ENCODE peak calls at places on chromosomes 13 and 19, in nine cellular contexts. X is H9, Q is neural progenitor cell, J is IMR-90, U is SK-N-SH, B is fibroblast of lung, K is kidney, S is HCT116, Y is HepG2. N is an unnamed sample.

GRCh38 chr19:11204943-11205349 is 7.6 kb upstream of the KANK2 start:
- DNase-seq in X (no peak), Q (no peak), J (no peak), U (peak; percentile 60), B (no peak), K (peak; percentile 91), S (no peak), Y (no peak), N (no peak)

GRCh38 chr19:49113762-49114629 is at the start of gene LIN7B:
- DNase-seq in X (peak; percentile 72), Q (peak; percentile 84), J (peak; percentile 54), U (peak; percentile 97), B (peak; percentile 49), K (peak; percentile 88), S (peak; percentile 52), Y (peak; percentile 67), N (peak; percentile 65)

GRCh38 chr19:52066258-52066866 is 17.7 kb upstream of the ZNF432 start:
- DNase-seq in X (no peak), Q (no peak), J (no peak), U (no peak), B (no peak), K (no peak), S (no peak), Y (no peak), N (no peak)

GRCh38 chr19:10116085-10116865 is 3.4 kb downstream of the EIF3G start:
- DNase-seq in X (no peak), Q (no peak), J (no peak), U (no peak), B (no peak), K (no peak), S (no peak), Y (no peak), N (no peak)

GRCh38 chr19:1026189-1027019 is at the start of gene CNN2:
- DNase-seq in X (peak; percentile 87), Q (peak; percentile 94), J (peak; percentile 67), U (peak; percentile 87), B (peak; percentile 77), K (peak; percentile 94), S (no peak), Y (peak; percentile 64), N (peak; percentile 87)

GRCh38 chr13:73286177-73286576 is 227.4 kb downstream of the KLF5 start:
- DNase-seq in X (no peak), Q (no peak), J (no peak), U (no peak), B (no peak), K (no peak), S (no peak), Y (no peak), N (no peak)

GRCh38 chr13:91722267-91722884 is 324.0 kb downstream of the GPC5 start:
- DNase-seq in X (no peak), Q (peak; percentile 36), J (peak; percentile 18), U (peak; percentile 36), B (peak; percentile 64), K (no peak), S (no peak), Y (no peak), N (no peak)

GRCh38 chr13:50396001-50396400 is 380.8 kb downstream of the KCNRG start:
- DNase-seq in X (no peak), Q (no peak), J (no peak), U (no peak), B (no peak), K (no peak), S (no peak), Y (no peak), N (no peak)

DNA sequence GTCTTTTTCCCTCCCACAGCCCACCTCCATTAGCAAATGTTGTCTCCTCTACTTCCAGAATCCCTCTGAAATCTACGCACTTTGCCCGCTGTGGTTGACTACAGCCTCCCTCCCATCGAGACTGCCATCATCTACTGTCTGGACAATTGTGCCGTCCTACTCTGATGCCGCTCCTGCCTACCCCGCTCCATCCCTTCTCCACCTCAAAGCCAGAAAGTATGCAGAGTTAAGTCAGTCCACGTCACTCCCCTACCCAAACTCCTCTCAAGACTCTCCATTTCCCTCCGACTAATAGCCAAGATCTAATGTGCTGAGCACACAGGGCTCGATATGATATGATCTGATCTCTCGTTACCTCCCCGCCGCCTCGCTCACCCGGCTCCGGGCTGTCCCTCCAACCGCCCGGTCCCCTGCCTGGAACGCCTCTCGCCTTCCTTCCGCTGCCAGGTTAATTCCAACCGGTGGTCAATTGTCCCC is 556 bp downstream of the CACTIN start:
- DNase-seq in X (no peak), Q (peak; percentile 9), J (no peak), U (no peak), B (no peak), K (no peak), S (no peak), Y (no peak), N (no peak)
- H3K9ac ChIP-seq in X (peak overlapping the region; percentile 66), Q (peak overlapping the region; percentile 90), J (peak overlapping the region; percentile 83), U (peak overlapping the region; percentile 86), B (peak overlapping the region; percentile 96), K (peak overlapping the region; percentile 86), S (peak overlapping the region; percentile 93), Y (peak overlapping the region; percentile 90), N (peak overlapping the region; percentile 66)

GRCh38 chr13:101150998-101151397 is 265.3 kb downstream of the NALCN start:
- DNase-seq in X (no peak), Q (peak; percentile 45), J (peak; percentile 24), U (peak; percentile 17), B (peak; percentile 38), K (no peak), S (no peak), Y (no peak), N (no peak)

GRCh38 chr13:101152184-101152583 is 264.1 kb downstream of the NALCN start:
- DNase-seq in X (no peak), Q (no peak), J (no peak), U (no peak), B (no peak), K (no peak), S (no peak), Y (no peak), N (no peak)

GRCh38 chr13:101144808-101145419 is 271.4 kb downstream of the NALCN start:
- DNase-seq in X (no peak), Q (peak; percentile 72), J (peak; percentile 71), U (peak; percentile 46), B (peak; percentile 78), K (no peak), S (peak; percentile 39), Y (peak; percentile 38), N (no peak)

GRCh38 chr13:101146101-101146898 is 270.0 kb downstream of the NALCN start:
- DNase-seq in X (no peak), Q (no peak), J (peak; percentile 19), U (no peak), B (no peak), K (no peak), S (no peak), Y (no peak), N (no peak)

DNA sequence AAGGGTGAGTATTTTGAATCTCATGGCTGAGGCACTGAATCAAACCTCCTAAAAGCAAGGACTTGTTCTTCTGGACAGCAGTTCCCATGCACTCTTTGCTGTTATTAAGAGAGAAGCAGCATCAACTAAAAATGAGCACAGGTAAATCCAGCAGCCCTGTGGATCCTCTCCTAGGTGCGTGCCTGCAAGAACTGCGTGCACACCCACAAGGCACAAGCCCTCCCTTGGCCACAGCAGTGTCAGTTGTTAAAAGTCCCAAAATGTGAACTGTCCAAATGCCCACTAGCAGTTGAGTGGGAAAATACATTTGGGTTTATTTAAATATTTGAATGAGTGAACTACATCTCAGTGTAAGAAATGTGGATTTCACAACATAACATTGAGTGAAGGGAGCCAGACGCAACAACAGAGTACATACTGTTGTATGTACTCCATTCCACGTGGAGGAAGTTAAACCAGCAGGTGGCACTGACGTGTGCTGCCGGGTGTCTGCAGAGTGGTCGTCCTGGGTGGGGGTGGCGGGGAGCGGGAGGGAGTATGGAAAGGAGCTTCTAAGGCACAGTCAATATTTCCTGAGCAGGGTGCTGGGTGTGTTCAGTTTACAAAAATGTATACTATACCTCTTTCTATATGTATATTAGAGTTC is 266.4 kb downstream of the NALCN start:
- DNase-seq in X (peak; percentile 41), Q (peak; percentile 62), J (peak; percentile 66), U (peak; percentile 65), B (peak; percentile 71), K (no peak), S (no peak), Y (no peak), N (no peak)
- H3K4me1 ChIP-seq in X (peaks cover 2% of the 10 kb centered on the region), Q (peaks cover 7% of the 10 kb centered on the region), J (peaks cover 5% of the 10 kb centered on the region), U (peaks cover 11% of the 10 kb centered on the region), B (peaks cover 2% of the 10 kb centered on the region), K (no peaks in the 10 kb centered on the region), S (no peaks in the 10 kb centered on the region), Y (no peaks in the 10 kb centered on the region), N (no peaks in the 10 kb centered on the region)

DNA sequence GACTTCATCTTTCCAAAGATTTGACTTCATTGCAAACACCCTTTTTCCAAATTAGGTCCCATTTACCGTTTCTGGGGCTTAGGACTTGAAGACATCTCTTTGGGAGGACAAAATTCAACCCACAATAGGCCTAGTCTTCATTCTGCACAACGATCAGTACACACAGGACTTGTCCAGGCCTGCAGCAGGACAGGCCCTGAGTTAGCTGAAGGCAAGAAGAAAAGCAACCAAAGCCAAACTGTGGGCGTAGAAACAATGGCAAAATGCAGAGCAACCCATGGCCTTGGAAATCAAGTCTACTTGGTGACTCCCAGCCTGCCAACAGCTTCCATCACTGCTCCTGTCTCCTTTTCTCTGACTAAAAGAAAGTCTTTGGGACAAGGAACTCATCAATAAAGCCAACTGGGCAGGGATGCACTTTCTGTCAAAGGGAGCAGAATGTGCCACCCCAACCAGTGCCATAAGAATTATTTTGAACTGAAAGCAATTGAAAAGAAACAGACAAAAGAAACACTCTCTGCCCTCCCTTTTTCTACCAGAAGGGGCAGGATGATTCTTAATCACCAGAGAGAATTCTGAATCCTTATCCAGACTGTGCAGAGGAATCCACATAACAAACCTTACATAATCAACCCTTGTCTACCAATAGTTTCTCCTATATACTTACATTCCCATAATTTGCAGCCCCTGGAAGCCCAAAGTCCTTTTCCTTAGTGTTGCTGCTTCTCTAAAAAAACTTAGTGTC is 520.9 kb upstream of the NBEA start:
- DNase-seq in X (no peak), Q (no peak), J (no peak), U (no peak), B (no peak), K (no peak), S (no peak), Y (no peak), N (no peak)
- TF ChIP-seq CTCF in X (peak; percentile 48), Q (peak; percentile 35), J (no peak), U (peak; percentile 36), B (no peak), K (no peak), S (peak; percentile 42), Y (no peak), N (no peak)

GRCh38 chr13:24159362-24159761 is 1.2 kb upstream of the SPATA13 start:
- DNase-seq in X (no peak), Q (no peak), J (no peak), U (no peak), B (no peak), K (no peak), S (no peak), Y (no peak), N (no peak)

GRCh38 chr13:24161980-24162517 is 1.5 kb downstream of the SPATA13 start:
- DNase-seq in X (no peak), Q (no peak), J (no peak), U (no peak), B (no peak), K (no peak), S (no peak), Y (no peak), N (peak; percentile 87)

GRCh38 chr13:24162604-24163003 is 2.1 kb downstream of the SPATA13 start:
- DNase-seq in X (no peak), Q (peak; percentile 23), J (no peak), U (no peak), B (no peak), K (no peak), S (no peak), Y (no peak), N (no peak)

GRCh38 chr13:24159921-24160324 is 597 bp upstream of the SPATA13 start:
- DNase-seq in X (peak; percentile 48), Q (peak; percentile 41), J (no peak), U (peak; percentile 46), B (no peak), K (peak; percentile 73), S (no peak), Y (no peak), N (no peak)

DNA sequence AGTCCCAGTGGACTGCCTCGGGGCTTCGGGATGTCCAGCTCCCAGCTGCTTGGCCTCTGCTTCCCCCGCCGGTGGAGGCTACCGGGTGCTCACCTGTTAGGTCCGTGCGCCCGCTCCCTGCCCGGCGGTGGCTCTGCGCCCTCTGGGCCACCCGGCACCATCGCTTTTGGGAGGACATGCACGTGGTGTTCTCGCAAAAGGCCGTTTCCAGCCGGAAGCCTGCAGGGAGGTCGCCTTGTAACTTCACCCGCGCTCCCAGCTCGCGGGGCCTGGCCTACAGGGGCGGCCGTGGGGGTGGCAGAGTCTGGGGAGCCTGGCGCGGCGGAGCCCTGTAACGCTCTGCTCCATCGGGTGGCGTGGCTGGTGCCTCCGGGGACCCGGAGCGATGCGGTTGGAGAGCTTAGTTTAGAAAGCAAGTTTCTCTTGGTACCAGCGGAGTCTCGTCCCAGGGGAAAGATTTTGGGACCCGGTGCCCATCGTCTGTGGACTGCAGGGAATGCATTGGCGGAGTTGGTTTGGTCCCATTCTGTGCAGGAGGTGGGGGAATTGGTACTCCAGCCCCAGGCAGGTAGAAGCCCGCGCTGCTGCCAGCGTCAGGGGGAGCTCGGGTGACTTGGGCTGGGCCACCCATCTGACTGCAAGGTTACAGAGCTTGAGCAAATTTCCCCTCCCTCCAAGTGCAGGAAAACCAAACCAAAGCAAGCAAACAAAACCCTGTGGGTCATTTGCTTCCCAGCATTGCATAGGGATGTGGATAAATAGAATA is 673 bp downstream of the SPATA13 start:
- DNase-seq in X (peak; percentile 51), Q (peak; percentile 37), J (no peak), U (peak; percentile 65), B (peak; percentile 37), K (peak; percentile 86), S (no peak), Y (peak; percentile 55), N (peak; percentile 72)
- H3K9ac ChIP-seq in X (peak overlapping the region; percentile 31), Q (no peak overlapping the region), J (peak overlapping the region; percentile 58), U (peak overlapping the region; percentile 69), B (peak overlapping the region; percentile 77), K (peak overlapping the region; percentile 88), S (peak overlapping the region; percentile 92), Y (peak overlapping the region; percentile 88), N (peak overlapping the region; percentile 94)